ENCODE peak calls at places on chromosome 6, in seven cellular contexts. One of them, this sample, is unnamed.

GRCh38 chr6:134288538-134289203 is 29.2 kb downstream of the SGK1 start:
- DNase-seq in choroid plexus epithelial cell: peak; percentile 97
- DNase-seq in activated CD4-positive, alpha-beta T cell treated with anti-CD3 and anti-CD28 coated beads, Interleukin-2, amount 50 U/mL, for 48 hours: no peak
- DNase-seq in HT-29: peak; percentile 74
- DNase-seq in NB4: peak; percentile 89
- DNase-seq in neural progenitor cell: no peak
- DNase-seq in HuH-7.5: no peak
- DNase-seq in this sample: no peak

GRCh38 chr6:69343856-69344255 is 453.0 kb downstream of the LMBRD1 start:
- DNase-seq in NB4: no peak
- DNase-seq in neural progenitor cell: no peak
- DNase-seq in HuH-7.5: no peak
- DNase-seq in activated CD4-positive, alpha-beta T cell treated with anti-CD3 and anti-CD28 coated beads, Interleukin-2, amount 50 U/mL, for 48 hours: no peak
- DNase-seq in choroid plexus epithelial cell: peak; percentile 5
- DNase-seq in HT-29: no peak
- DNase-seq in this sample: no peak

GRCh38 chr6:148611213-148611612 is 135.6 kb upstream of the UST start:
- DNase-seq in choroid plexus epithelial cell: no peak
- DNase-seq in HuH-7.5: no peak
- DNase-seq in HT-29: no peak
- DNase-seq in NB4: no peak
- DNase-seq in activated CD4-positive, alpha-beta T cell treated with anti-CD3 and anti-CD28 coated beads, Interleukin-2, amount 50 U/mL, for 48 hours: no peak
- DNase-seq in neural progenitor cell: no peak
- DNase-seq in this sample: no peak

GRCh38 chr6:22320750-22321149 is 23.9 kb upstream of the PRL start:
- DNase-seq in choroid plexus epithelial cell: peak; percentile 79
- DNase-seq in NB4: no peak
- DNase-seq in HuH-7.5: no peak
- DNase-seq in HT-29: no peak
- DNase-seq in activated CD4-positive, alpha-beta T cell treated with anti-CD3 and anti-CD28 coated beads, Interleukin-2, amount 50 U/mL, for 48 hours: no peak
- DNase-seq in neural progenitor cell: no peak
- DNase-seq in this sample: peak; percentile 33

GRCh38 chr6:56542367-56543331 is 100.0 kb downstream of the DST start:
- DNase-seq in HT-29: peak; percentile 95
- DNase-seq in neural progenitor cell: peak; percentile 94
- DNase-seq in choroid plexus epithelial cell: peak; percentile 99
- DNase-seq in activated CD4-positive, alpha-beta T cell treated with anti-CD3 and anti-CD28 coated beads, Interleukin-2, amount 50 U/mL, for 48 hours: peak; percentile 73
- DNase-seq in NB4: peak; percentile 96
- DNase-seq in HuH-7.5: peak; percentile 20
- DNase-seq in this sample: peak; percentile 80

GRCh38 chr6:37985355-37985754 is 165.8 kb downstream of the ZFAND3 start:
- DNase-seq in neural progenitor cell: no peak
- DNase-seq in choroid plexus epithelial cell: no peak
- DNase-seq in activated CD4-positive, alpha-beta T cell treated with anti-CD3 and anti-CD28 coated beads, Interleukin-2, amount 50 U/mL, for 48 hours: no peak
- DNase-seq in HuH-7.5: no peak
- DNase-seq in HT-29: no peak
- DNase-seq in NB4: peak; percentile 68
- DNase-seq in this sample: no peak

GRCh38 chr6:164247106-164247505 is 832.6 kb downstream of the QKI start:
- DNase-seq in NB4: no peak
- DNase-seq in HT-29: no peak
- DNase-seq in choroid plexus epithelial cell: no peak
- DNase-seq in neural progenitor cell: peak; percentile 38
- DNase-seq in HuH-7.5: no peak
- DNase-seq in activated CD4-positive, alpha-beta T cell treated with anti-CD3 and anti-CD28 coated beads, Interleukin-2, amount 50 U/mL, for 48 hours: no peak
- DNase-seq in this sample: no peak

GRCh38 chr6:150280703-150281102 is 88.1 kb upstream of the IYD start:
- DNase-seq in neural progenitor cell: no peak
- DNase-seq in HuH-7.5: no peak
- DNase-seq in activated CD4-positive, alpha-beta T cell treated with anti-CD3 and anti-CD28 coated beads, Interleukin-2, amount 50 U/mL, for 48 hours: no peak
- DNase-seq in choroid plexus epithelial cell: no peak
- DNase-seq in HT-29: no peak
- DNase-seq in NB4: no peak
- DNase-seq in this sample: no peak

GRCh38 chr6:136280032-136280609 is 9.5 kb downstream of the BCLAF1 start:
- DNase-seq in HuH-7.5: no peak
- DNase-seq in neural progenitor cell: no peak
- DNase-seq in NB4: no peak
- DNase-seq in choroid plexus epithelial cell: no peak
- DNase-seq in HT-29: no peak
- DNase-seq in activated CD4-positive, alpha-beta T cell treated with anti-CD3 and anti-CD28 coated beads, Interleukin-2, amount 50 U/mL, for 48 hours: no peak
- DNase-seq in this sample: no peak

GRCh38 chr6:169494038-169494437 is 207.8 kb downstream of the WDR27 start:
- DNase-seq in choroid plexus epithelial cell: no peak
- DNase-seq in neural progenitor cell: no peak
- DNase-seq in HuH-7.5: no peak
- DNase-seq in activated CD4-positive, alpha-beta T cell treated with anti-CD3 and anti-CD28 coated beads, Interleukin-2, amount 50 U/mL, for 48 hours: no peak
- DNase-seq in HT-29: no peak
- DNase-seq in NB4: no peak
- DNase-seq in this sample: no peak

GRCh38 chr6:48080227-48081009 is 30.6 kb downstream of the PTCHD4 start:
- DNase-seq in neural progenitor cell: peak; percentile 23
- DNase-seq in NB4: no peak
- DNase-seq in choroid plexus epithelial cell: peak; percentile 25
- DNase-seq in activated CD4-positive, alpha-beta T cell treated with anti-CD3 and anti-CD28 coated beads, Interleukin-2, amount 50 U/mL, for 48 hours: no peak
- DNase-seq in HT-29: no peak
- DNase-seq in HuH-7.5: no peak
- DNase-seq in this sample: no peak

GRCh38 chr6:28607990-28608389 is 82.3 kb downstream of the GPX5 start:
- DNase-seq in neural progenitor cell: no peak
- DNase-seq in HuH-7.5: no peak
- DNase-seq in HT-29: no peak
- DNase-seq in choroid plexus epithelial cell: no peak
- DNase-seq in activated CD4-positive, alpha-beta T cell treated with anti-CD3 and anti-CD28 coated beads, Interleukin-2, amount 50 U/mL, for 48 hours: no peak
- DNase-seq in NB4: no peak
- DNase-seq in this sample: no peak

GRCh38 chr6:158708239-158708638 is 58.4 kb downstream of the SYTL3 start:
- DNase-seq in activated CD4-positive, alpha-beta T cell treated with anti-CD3 and anti-CD28 coated beads, Interleukin-2, amount 50 U/mL, for 48 hours: no peak
- DNase-seq in HuH-7.5: no peak
- DNase-seq in HT-29: no peak
- DNase-seq in neural progenitor cell: no peak
- DNase-seq in choroid plexus epithelial cell: peak; percentile 80
- DNase-seq in NB4: no peak
- DNase-seq in this sample: no peak

GRCh38 chr6:8481727-8482126 is 46.4 kb upstream of the SLC35B3 start:
- DNase-seq in NB4: peak; percentile 52
- DNase-seq in activated CD4-positive, alpha-beta T cell treated with anti-CD3 and anti-CD28 coated beads, Interleukin-2, amount 50 U/mL, for 48 hours: no peak
- DNase-seq in HT-29: peak; percentile 29
- DNase-seq in HuH-7.5: no peak
- DNase-seq in neural progenitor cell: peak; percentile 36
- DNase-seq in choroid plexus epithelial cell: peak; percentile 47
- DNase-seq in this sample: peak; percentile 2

GRCh38 chr6:93163146-93163545 is 256.2 kb downstream of the EPHA7 start:
- DNase-seq in NB4: peak; percentile 57
- DNase-seq in HuH-7.5: no peak
- DNase-seq in choroid plexus epithelial cell: no peak
- DNase-seq in neural progenitor cell: no peak
- DNase-seq in activated CD4-positive, alpha-beta T cell treated with anti-CD3 and anti-CD28 coated beads, Interleukin-2, amount 50 U/mL, for 48 hours: no peak
- DNase-seq in HT-29: no peak
- DNase-seq in this sample: no peak

GRCh38 chr6:97059473-97059872 is 134.9 kb downstream of the KLHL32 start:
- DNase-seq in activated CD4-positive, alpha-beta T cell treated with anti-CD3 and anti-CD28 coated beads, Interleukin-2, amount 50 U/mL, for 48 hours: no peak
- DNase-seq in HT-29: peak; percentile 41
- DNase-seq in HuH-7.5: no peak
- DNase-seq in neural progenitor cell: peak; percentile 30
- DNase-seq in NB4: peak; percentile 45
- DNase-seq in choroid plexus epithelial cell: peak; percentile 69
- DNase-seq in this sample: no peak

This sample was measured in H54.